ENCODE peak calls at places on chromosomes 13 and 19, in eight cellular contexts. Q is CD4-positive, alpha-beta memory T cell; W is psoas muscle; B is HT-29; G is fibroblast of mammary gland; N is pancreas; D is frontal cortex; L is H54. H is an unnamed sample.

GRCh38 chr19:35248310-35249145 is at the start of gene LSR:
- DNase-seq in D (no peak), Q (peak; percentile 84), G (no peak), N (peak; percentile 95), L (no peak), W (no peak), B (peak; percentile 99), H (no peak)

GRCh38 chr19:42332059-42332458 is 6.6 kb downstream of the MEGF8 start:
- DNase-seq in N (no peak), B (no peak), L (no peak), Q (no peak), D (no peak), G (no peak), W (peak; percentile 71), H (no peak)

GRCh38 chr13:80463673-80464352 is 122.9 kb upstream of the SPRY2 start:
- DNase-seq in B (no peak), G (peak; percentile 63), N (no peak), L (no peak), W (no peak), D (no peak), Q (no peak), H (no peak)

GRCh38 chr13:114101325-114101821 is 31.1 kb downstream of the RASA3 start:
- DNase-seq in D (no peak), W (peak; percentile 65), B (no peak), G (no peak), N (no peak), L (no peak), Q (no peak), H (no peak)

GRCh38 chr19:869245-870177 is 10.0 kb downstream of the CFD start:
- DNase-seq in Q (no peak), D (no peak), G (peak; percentile 96), W (peak; percentile 84), N (no peak), L (peak; percentile 89), B (peak; percentile 41), H (no peak)

GRCh38 chr13:112346173-112346898 is 29.8 kb upstream of the SPACA7 start:
- DNase-seq in N (no peak), D (no peak), W (no peak), B (no peak), G (no peak), Q (no peak), L (no peak), H (no peak)

GRCh38 chr13:94344126-94344863 is 135.2 kb downstream of the DCT start:
- DNase-seq in Q (no peak), W (no peak), L (no peak), G (peak; percentile 71), B (no peak), D (no peak), N (no peak), H (no peak)

GRCh38 chr13:89490661-89491060 is 1819.5 kb downstream of the SLITRK5 start:
- DNase-seq in Q (no peak), B (no peak), L (no peak), N (no peak), W (no peak), D (no peak), G (peak; percentile 0), H (no peak)

GRCh38 chr13:38862443-38862842 is 128.2 kb downstream of the STOML3 start:
- DNase-seq in W (no peak), N (no peak), D (no peak), G (no peak), B (no peak), Q (no peak), L (no peak), H (no peak)

GRCh38 chr13:79491715-79492114 is 10.8 kb downstream of the NDFIP2 start:
- DNase-seq in N (no peak), W (no peak), L (no peak), D (no peak), G (peak; percentile 76), Q (no peak), B (peak; percentile 20), H (no peak)

GRCh38 chr13:40340368-40341085 is 325.9 kb downstream of the FOXO1 start:
- DNase-seq in N (peak; percentile 75), L (no peak), W (no peak), Q (no peak), B (peak; percentile 78), G (no peak), D (no peak), H (no peak)

GRCh38 chr13:77861716-77862115 is 56.9 kb downstream of the EDNRB start:
- DNase-seq in B (no peak), G (no peak), D (no peak), N (no peak), W (no peak), L (no peak), Q (no peak), H (no peak)

H was measured in Jurkat, Clone E6-1.